ENCODE peak calls at places on chromosome 1, in nine cellular contexts. Z is fibroblast of pulmonary artery; Q is A172; C is aorta; G is MCF 10A; S is M059J; B is OCI-M1; N is left colon; U is stimulated activated CD4-positive, alpha-beta T cell treated with anti-CD3 and anti-CD28 coated beads, Interleukin-4, amount 100 ng/mL, for 24 hours. P is an unnamed sample.
A peak's percentile ranks its signal among the peaks of the same experiment; 100 is the strongest.

GRCh38 chr1:97186381-97186780 is 464.8 kb downstream of the PTBP2 start:
- DNase-seq in Z (peak; percentile 22), Q (peak; percentile 10), C (no peak), G (peak; percentile 15), S (peak; percentile 12), B (peak; percentile 53), N (no peak), U (no peak), P (no peak)

GRCh38 chr1:246703581-246703980 is 20.6 kb upstream of the SCCPDH start:
- DNase-seq in Z (no peak), Q (peak; percentile 19), C (no peak), G (no peak), S (no peak), B (no peak), N (peak; percentile 71), U (no peak), P (no peak)

GRCh38 chr1:93804412-93804811 is 74.6 kb downstream of the DNTTIP2 start:
- DNase-seq in Z (peak; percentile 93), Q (peak; percentile 90), C (no peak), G (peak; percentile 85), S (peak; percentile 96), B (no peak), N (no peak), U (no peak), P (no peak)

GRCh38 chr1:230749635-230750034 is 2.4 kb downstream of the CAPN9 start:
- DNase-seq in Z (no peak), Q (no peak), C (no peak), G (no peak), S (no peak), B (no peak), N (no peak), U (no peak), P (no peak)

GRCh38 chr1:37797750-37798345 is 4.2 kb downstream of the MANEAL start:
- DNase-seq in Z (peak; percentile 44), Q (peak; percentile 25), C (peak; percentile 27), G (peak; percentile 30), S (peak; percentile 80), B (no peak), N (no peak), U (no peak), P (no peak)

GRCh38 chr1:181179980-181180964 is 91.8 kb downstream of the IER5 start:
- DNase-seq in Z (peak; percentile 76), Q (peak; percentile 28), C (no peak), G (peak; percentile 45), S (peak; percentile 34), B (peak; percentile 37), N (no peak), U (peak; percentile 43), P (peak; percentile 74)

GRCh38 chr1:224565186-224565585 is 50.9 kb upstream of the CNIH3 start:
- DNase-seq in Z (peak; percentile 85), Q (peak; percentile 96), C (no peak), G (peak; percentile 100), S (peak; percentile 99), B (no peak), N (no peak), U (no peak), P (no peak)

GRCh38 chr1:119766374-119766794 is 2.3 kb downstream of the HMGCS2 start:
- DNase-seq in Z (no peak), Q (no peak), C (no peak), G (no peak), S (no peak), B (no peak), N (peak; percentile 55), U (no peak), P (no peak)

GRCh38 chr1:15172405-15173259 is 19.1 kb downstream of the TMEM51 start:
- DNase-seq in Z (peak; percentile 64), Q (no peak), C (no peak), G (peak; percentile 74), S (no peak), B (peak; percentile 86), N (no peak), U (no peak), P (no peak)

GRCh38 chr1:248904437-248905216 is 1.4 kb upstream of the PGBD2 start:
- DNase-seq in Z (no peak), Q (no peak), C (no peak), G (no peak), S (no peak), B (no peak), N (no peak), U (no peak), P (no peak)

GRCh38 chr1:1283821-1284220 is 3.6 kb downstream of the SCNN1D start:
- DNase-seq in Z (no peak), Q (no peak), C (no peak), G (peak; percentile 40), S (peak; percentile 36), B (peak; percentile 24), N (no peak), U (no peak), P (peak; percentile 81)

GRCh38 chr1:151846686-151847227 is 6.8 kb downstream of the THEM5 start:
- DNase-seq in Z (no peak), Q (no peak), C (no peak), G (no peak), S (no peak), B (no peak), N (no peak), U (no peak), P (no peak)

P was measured in iPS-NIHi11.